ENCODE peak calls at places on chromosomes 5 and 9, in five cellular contexts. One of them, this sample, is unnamed.

GRCh38 chr9:8859416-8859815 is 1059.8 kb upstream of the DMAC1 start:
- DNase-seq in CD8-positive, alpha-beta T cell: no peak
- DNase-seq in tibial nerve: no peak
- DNase-seq in dorsolateral prefrontal cortex: no peak
- DNase-seq in CD4-positive, alpha-beta T cell: no peak
- DNase-seq in this sample: no peak

GRCh38 chr5:170143091-170143490 is 37.4 kb downstream of the FOXI1 start:
- DNase-seq in CD8-positive, alpha-beta T cell: no peak
- DNase-seq in tibial nerve: no peak
- DNase-seq in dorsolateral prefrontal cortex: no peak
- DNase-seq in CD4-positive, alpha-beta T cell: no peak
- DNase-seq in this sample: no peak

GRCh38 chr9:114096866-114097612 is 2.1 kb downstream of the KIF12 start:
- DNase-seq in dorsolateral prefrontal cortex: no peak
- DNase-seq in CD8-positive, alpha-beta T cell: no peak
- DNase-seq in CD4-positive, alpha-beta T cell: no peak
- DNase-seq in tibial nerve: no peak
- DNase-seq in this sample: no peak

GRCh38 chr5:18882162-18882561 is 1105.8 kb downstream of the CDH18 start:
- DNase-seq in dorsolateral prefrontal cortex: no peak
- DNase-seq in CD8-positive, alpha-beta T cell: no peak
- DNase-seq in tibial nerve: no peak
- DNase-seq in CD4-positive, alpha-beta T cell: no peak
- DNase-seq in this sample: no peak

GRCh38 chr9:70868661-70869652 is 252.5 kb downstream of the TRPM3 start:
- DNase-seq in CD4-positive, alpha-beta T cell: no peak
- DNase-seq in dorsolateral prefrontal cortex: no peak
- DNase-seq in CD8-positive, alpha-beta T cell: no peak
- DNase-seq in tibial nerve: no peak
- DNase-seq in this sample: no peak

GRCh38 chr9:96441798-96442445 is 8.0 kb upstream of the HABP4 start:
- DNase-seq in dorsolateral prefrontal cortex: no peak
- DNase-seq in CD4-positive, alpha-beta T cell: no peak
- DNase-seq in CD8-positive, alpha-beta T cell: no peak
- DNase-seq in tibial nerve: no peak
- DNase-seq in this sample: no peak

GRCh38 chr5:58447231-58447630 is 12.7 kb downstream of the PLK2 start:
- DNase-seq in dorsolateral prefrontal cortex: no peak
- DNase-seq in CD4-positive, alpha-beta T cell: no peak
- DNase-seq in CD8-positive, alpha-beta T cell: no peak
- DNase-seq in tibial nerve: no peak
- DNase-seq in this sample: no peak

GRCh38 chr5:103938151-103938671 is 375.6 kb upstream of the NUDT12 start:
- DNase-seq in CD4-positive, alpha-beta T cell: no peak
- DNase-seq in CD8-positive, alpha-beta T cell: no peak
- DNase-seq in tibial nerve: no peak
- DNase-seq in dorsolateral prefrontal cortex: no peak
- DNase-seq in this sample: no peak

GRCh38 chr5:13591621-13592020 is 352.9 kb downstream of the DNAH5 start:
- DNase-seq in dorsolateral prefrontal cortex: no peak
- DNase-seq in tibial nerve: no peak
- DNase-seq in CD4-positive, alpha-beta T cell: no peak
- DNase-seq in CD8-positive, alpha-beta T cell: no peak
- DNase-seq in this sample: no peak

GRCh38 chr5:157574456-157575095 is 999 bp downstream of the ADAM19 start:
- DNase-seq in CD8-positive, alpha-beta T cell: no peak
- DNase-seq in dorsolateral prefrontal cortex: no peak
- DNase-seq in tibial nerve: no peak
- DNase-seq in CD4-positive, alpha-beta T cell: no peak
- DNase-seq in this sample: peak; percentile 9

GRCh38 chr9:106945727-106946690 is 83.0 kb downstream of the ZNF462 start:
- DNase-seq in CD4-positive, alpha-beta T cell: no peak
- DNase-seq in CD8-positive, alpha-beta T cell: no peak
- DNase-seq in dorsolateral prefrontal cortex: no peak
- DNase-seq in tibial nerve: no peak
- DNase-seq in this sample: no peak

DNA sequence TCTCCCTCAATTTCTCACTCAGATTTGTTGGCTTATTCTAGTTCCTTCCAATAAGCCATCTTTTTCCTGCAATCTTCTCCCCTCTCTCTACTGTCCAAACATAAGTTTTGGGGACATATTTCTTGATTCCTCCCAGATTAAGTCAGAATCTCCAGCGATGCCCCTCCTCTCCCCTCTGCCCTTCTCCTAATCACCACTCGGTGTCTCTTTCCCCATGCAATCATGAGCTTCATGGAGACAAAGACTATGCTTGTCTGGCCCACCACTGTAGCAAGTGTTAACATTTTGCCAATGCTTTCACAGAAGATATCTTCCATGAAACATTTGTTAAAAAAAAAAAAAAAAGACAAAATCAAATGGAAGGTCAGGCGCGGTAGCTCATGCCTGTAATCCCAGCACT is 42.4 kb downstream of the PDE6A start:
- DNase-seq in tibial nerve: no peak
- DNase-seq in CD4-positive, alpha-beta T cell: no peak
- DNase-seq in dorsolateral prefrontal cortex: no peak
- DNase-seq in CD8-positive, alpha-beta T cell: no peak
- DNase-seq in this sample: no peak
- TF ChIP-seq CTCF in tibial nerve: no peak
- TF ChIP-seq CTCF in CD4-positive, alpha-beta T cell: no peak
- TF ChIP-seq CTCF in dorsolateral prefrontal cortex: no peak
- TF ChIP-seq CTCF in CD8-positive, alpha-beta T cell: no peak
- TF ChIP-seq CTCF in this sample: no peak

DNA sequence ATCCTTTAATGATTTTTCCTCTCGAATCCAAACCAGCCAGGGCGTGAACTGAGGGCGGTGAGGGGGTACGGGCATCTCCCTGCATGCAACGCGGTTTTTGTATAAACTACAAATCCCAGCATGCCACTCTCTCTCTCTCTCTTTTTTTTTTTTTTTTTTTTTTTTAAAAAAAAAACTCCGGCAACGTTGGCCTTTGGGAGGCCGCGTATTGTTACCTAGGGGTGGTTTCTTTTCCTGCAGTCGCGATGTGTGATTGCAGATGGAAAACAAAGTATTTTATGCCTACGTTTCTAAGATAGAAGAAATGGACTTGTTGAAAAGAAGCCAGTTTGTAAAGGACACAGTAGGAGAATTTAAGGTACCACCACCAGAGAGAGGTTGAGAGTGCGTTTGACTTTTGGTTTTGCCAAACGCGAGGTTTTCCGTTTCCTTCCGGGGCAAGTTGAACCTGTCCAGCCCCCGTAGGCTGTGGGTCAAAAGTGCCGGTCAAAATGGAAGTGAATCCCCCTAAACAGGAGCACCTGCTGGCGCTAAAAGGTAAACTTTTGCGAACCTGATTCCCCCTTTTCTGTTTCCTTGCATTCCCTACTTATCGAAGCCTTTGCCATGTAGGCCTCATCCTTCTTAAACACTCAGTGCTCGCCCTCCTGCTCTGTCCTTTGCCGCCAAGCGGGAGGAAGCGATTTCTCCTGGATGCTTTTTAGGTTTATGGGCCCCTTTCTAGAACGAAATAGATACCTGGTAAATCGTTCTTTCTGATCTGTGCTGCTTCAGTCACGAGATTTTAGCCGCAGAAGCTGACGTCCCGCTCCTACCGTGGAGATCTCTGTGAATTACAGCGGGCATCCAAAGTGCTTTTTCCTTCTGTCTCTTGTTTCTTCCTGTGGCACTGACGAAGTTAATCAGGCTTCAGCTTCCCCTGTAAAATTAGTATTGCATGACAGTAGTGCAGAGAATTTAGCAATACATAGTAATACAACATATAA is at the start of the genes SHLD3 and TRAPPC13:
- DNase-seq in CD8-positive, alpha-beta T cell: peak; percentile 70
- DNase-seq in tibial nerve: peak; percentile 46
- DNase-seq in dorsolateral prefrontal cortex: peak; percentile 85
- DNase-seq in CD4-positive, alpha-beta T cell: peak; percentile 85
- DNase-seq in this sample: peak; percentile 48
- TF ChIP-seq CTCF in CD8-positive, alpha-beta T cell: no peak
- TF ChIP-seq CTCF in tibial nerve: peak; percentile 36
- TF ChIP-seq CTCF in dorsolateral prefrontal cortex: no peak
- TF ChIP-seq CTCF in CD4-positive, alpha-beta T cell: peak; percentile 29
- TF ChIP-seq CTCF in this sample: peak; percentile 24

GRCh38 chr9:98806394-98807069 is 938 bp upstream of the GALNT12 start:
- DNase-seq in tibial nerve: no peak
- DNase-seq in CD8-positive, alpha-beta T cell: no peak
- DNase-seq in CD4-positive, alpha-beta T cell: no peak
- DNase-seq in dorsolateral prefrontal cortex: no peak
- DNase-seq in this sample: no peak
- TF ChIP-seq CTCF in tibial nerve: peak; percentile 24
- TF ChIP-seq CTCF in CD8-positive, alpha-beta T cell: no peak
- TF ChIP-seq CTCF in CD4-positive, alpha-beta T cell: no peak
- TF ChIP-seq CTCF in dorsolateral prefrontal cortex: peak; percentile 39
- TF ChIP-seq CTCF in this sample: peak; percentile 12

GRCh38 chr5:43042626-43043399 is 2.7 kb upstream of the ANXA2R start:
- DNase-seq in CD8-positive, alpha-beta T cell: no peak
- DNase-seq in tibial nerve: peak; percentile 55
- DNase-seq in dorsolateral prefrontal cortex: peak; percentile 67
- DNase-seq in CD4-positive, alpha-beta T cell: peak; percentile 52
- DNase-seq in this sample: no peak
- TF ChIP-seq CTCF in CD8-positive, alpha-beta T cell: no peak
- TF ChIP-seq CTCF in tibial nerve: peak; percentile 20
- TF ChIP-seq CTCF in dorsolateral prefrontal cortex: peak; percentile 15
- TF ChIP-seq CTCF in CD4-positive, alpha-beta T cell: no peak
- TF ChIP-seq CTCF in this sample: no peak

GRCh38 chr5:60687927-60688720 is 11.8 kb downstream of the DEPDC1B start:
- DNase-seq in CD4-positive, alpha-beta T cell: no peak
- DNase-seq in CD8-positive, alpha-beta T cell: no peak
- DNase-seq in tibial nerve: no peak
- DNase-seq in dorsolateral prefrontal cortex: no peak
- DNase-seq in this sample: no peak
- TF ChIP-seq CTCF in CD4-positive, alpha-beta T cell: no peak
- TF ChIP-seq CTCF in CD8-positive, alpha-beta T cell: no peak
- TF ChIP-seq CTCF in tibial nerve: no peak
- TF ChIP-seq CTCF in dorsolateral prefrontal cortex: no peak
- TF ChIP-seq CTCF in this sample: peak; percentile 38

GRCh38 chr5:73303139-73304079 is 130.4 kb downstream of the TMEM174 start:
- DNase-seq in tibial nerve: no peak
- DNase-seq in CD4-positive, alpha-beta T cell: no peak
- DNase-seq in dorsolateral prefrontal cortex: no peak
- DNase-seq in CD8-positive, alpha-beta T cell: no peak
- DNase-seq in this sample: peak; percentile 48
- TF ChIP-seq CTCF in tibial nerve: peak; percentile 10
- TF ChIP-seq CTCF in CD4-positive, alpha-beta T cell: no peak
- TF ChIP-seq CTCF in dorsolateral prefrontal cortex: no peak
- TF ChIP-seq CTCF in CD8-positive, alpha-beta T cell: no peak
- TF ChIP-seq CTCF in this sample: peak; percentile 59

GRCh38 chr5:124742521-124742920 is 3.9 kb downstream of the ZNF608 start:
- DNase-seq in CD4-positive, alpha-beta T cell: no peak
- DNase-seq in tibial nerve: no peak
- DNase-seq in CD8-positive, alpha-beta T cell: no peak
- DNase-seq in dorsolateral prefrontal cortex: no peak
- DNase-seq in this sample: no peak

GRCh38 chr5:124745367-124746251 is 830 bp downstream of the ZNF608 start:
- DNase-seq in CD8-positive, alpha-beta T cell: no peak
- DNase-seq in dorsolateral prefrontal cortex: no peak
- DNase-seq in CD4-positive, alpha-beta T cell: no peak
- DNase-seq in tibial nerve: no peak
- DNase-seq in this sample: no peak

GRCh38 chr5:124742983-124743533 is 3.4 kb downstream of the ZNF608 start:
- DNase-seq in tibial nerve: no peak
- DNase-seq in CD8-positive, alpha-beta T cell: no peak
- DNase-seq in CD4-positive, alpha-beta T cell: no peak
- DNase-seq in dorsolateral prefrontal cortex: no peak
- DNase-seq in this sample: no peak

GRCh38 chr5:124743534-124744169 is 2.8 kb downstream of the ZNF608 start:
- DNase-seq in tibial nerve: no peak
- DNase-seq in dorsolateral prefrontal cortex: no peak
- DNase-seq in CD8-positive, alpha-beta T cell: no peak
- DNase-seq in CD4-positive, alpha-beta T cell: no peak
- DNase-seq in this sample: no peak

GRCh38 chr5:124744170-124744911 is 2.1 kb downstream of the ZNF608 start:
- DNase-seq in tibial nerve: no peak
- DNase-seq in CD4-positive, alpha-beta T cell: no peak
- DNase-seq in CD8-positive, alpha-beta T cell: no peak
- DNase-seq in dorsolateral prefrontal cortex: peak; percentile 68
- DNase-seq in this sample: no peak
- TF ChIP-seq CTCF in tibial nerve: no peak
- TF ChIP-seq CTCF in CD4-positive, alpha-beta T cell: no peak
- TF ChIP-seq CTCF in CD8-positive, alpha-beta T cell: no peak
- TF ChIP-seq CTCF in dorsolateral prefrontal cortex: peak; percentile 15
- TF ChIP-seq CTCF in this sample: peak; percentile 14

This sample was measured in progenitor cell of endocrine pancreas.